ENCODE peak calls at places on chromosome 7, in seven cellular contexts. One of them, this sample, is unnamed.

GRCh38 chr7:137893143-137893742 is 46.5 kb upstream of the DGKI start:
- DNase-seq in fibroblast of lung: no peak
- DNase-seq in fibroblast of the aortic adventitia: no peak
- DNase-seq in heart right ventricle: no peak
- DNase-seq in sigmoid colon: no peak
- DNase-seq in effector memory CD4-positive, alpha-beta T cell: no peak
- DNase-seq in left ventricle myocardium inferior: no peak
- DNase-seq in this sample: no peak

GRCh38 chr7:46932656-46933424 is 649.1 kb downstream of the TNS3 start:
- DNase-seq in fibroblast of lung: peak
- DNase-seq in fibroblast of the aortic adventitia: peak
- DNase-seq in heart right ventricle: peak
- DNase-seq in sigmoid colon: peak
- DNase-seq in effector memory CD4-positive, alpha-beta T cell: no peak
- DNase-seq in left ventricle myocardium inferior: no peak
- DNase-seq in this sample: no peak

GRCh38 chr7:4739528-4739992 is 35.9 kb upstream of the AP5Z1 start:
- DNase-seq in fibroblast of lung: peak
- DNase-seq in fibroblast of the aortic adventitia: peak
- DNase-seq in heart right ventricle: peak
- DNase-seq in sigmoid colon: no peak
- DNase-seq in effector memory CD4-positive, alpha-beta T cell: peak
- DNase-seq in left ventricle myocardium inferior: no peak
- DNase-seq in this sample: peak

GRCh38 chr7:158311791-158312190 is 275.8 kb downstream of the PTPRN2 start:
- DNase-seq in fibroblast of lung: no peak
- DNase-seq in fibroblast of the aortic adventitia: no peak
- DNase-seq in heart right ventricle: no peak
- DNase-seq in sigmoid colon: no peak
- DNase-seq in effector memory CD4-positive, alpha-beta T cell: no peak
- DNase-seq in left ventricle myocardium inferior: no peak
- DNase-seq in this sample: no peak

GRCh38 chr7:114939484-114940097 is 17.7 kb downstream of the MDFIC start:
- DNase-seq in fibroblast of lung: peak
- DNase-seq in fibroblast of the aortic adventitia: no peak
- DNase-seq in heart right ventricle: no peak
- DNase-seq in sigmoid colon: no peak
- DNase-seq in effector memory CD4-positive, alpha-beta T cell: no peak
- DNase-seq in left ventricle myocardium inferior: no peak
- DNase-seq in this sample: no peak

GRCh38 chr7:22728416-22729029 is 1.5 kb downstream of the IL6 start:
- DNase-seq in fibroblast of lung: peak
- DNase-seq in fibroblast of the aortic adventitia: peak
- DNase-seq in heart right ventricle: no peak
- DNase-seq in sigmoid colon: no peak
- DNase-seq in effector memory CD4-positive, alpha-beta T cell: no peak
- DNase-seq in left ventricle myocardium inferior: no peak
- DNase-seq in this sample: peak

GRCh38 chr7:143181349-143181748 is 1.9 kb upstream of the TAS2R39 start:
- DNase-seq in fibroblast of lung: no peak
- DNase-seq in fibroblast of the aortic adventitia: no peak
- DNase-seq in heart right ventricle: no peak
- DNase-seq in sigmoid colon: no peak
- DNase-seq in effector memory CD4-positive, alpha-beta T cell: no peak
- DNase-seq in left ventricle myocardium inferior: no peak
- DNase-seq in this sample: no peak

GRCh38 chr7:35268953-35269352 is 15.1 kb upstream of the TBX20 start:
- DNase-seq in fibroblast of lung: no peak
- DNase-seq in fibroblast of the aortic adventitia: no peak
- DNase-seq in heart right ventricle: no peak
- DNase-seq in sigmoid colon: no peak
- DNase-seq in effector memory CD4-positive, alpha-beta T cell: no peak
- DNase-seq in left ventricle myocardium inferior: no peak
- DNase-seq in this sample: no peak

GRCh38 chr7:108515636-108516035 is 10.3 kb downstream of the PNPLA8 start:
- DNase-seq in fibroblast of lung: no peak
- DNase-seq in fibroblast of the aortic adventitia: no peak
- DNase-seq in heart right ventricle: no peak
- DNase-seq in sigmoid colon: no peak
- DNase-seq in effector memory CD4-positive, alpha-beta T cell: no peak
- DNase-seq in left ventricle myocardium inferior: no peak
- DNase-seq in this sample: no peak

GRCh38 chr7:143408686-143409551 is at the start of gene EPHA1:
- DNase-seq in fibroblast of lung: no peak
- DNase-seq in fibroblast of the aortic adventitia: no peak
- DNase-seq in heart right ventricle: no peak
- DNase-seq in sigmoid colon: no peak
- DNase-seq in effector memory CD4-positive, alpha-beta T cell: peak
- DNase-seq in left ventricle myocardium inferior: no peak
- DNase-seq in this sample: peak

GRCh38 chr7:101816499-101817030 is 861 bp upstream of the CUX1 start:
- DNase-seq in fibroblast of lung: peak
- DNase-seq in fibroblast of the aortic adventitia: no peak
- DNase-seq in heart right ventricle: peak
- DNase-seq in sigmoid colon: peak
- DNase-seq in effector memory CD4-positive, alpha-beta T cell: no peak
- DNase-seq in left ventricle myocardium inferior: peak
- DNase-seq in this sample: no peak

GRCh38 chr7:64890761-64891666 is 12.1 kb upstream of the ZNF273 start:
- DNase-seq in fibroblast of lung: peak
- DNase-seq in fibroblast of the aortic adventitia: peak
- DNase-seq in heart right ventricle: no peak
- DNase-seq in sigmoid colon: no peak
- DNase-seq in effector memory CD4-positive, alpha-beta T cell: no peak
- DNase-seq in left ventricle myocardium inferior: no peak
- DNase-seq in this sample: no peak

GRCh38 chr7:110573862-110574528 is 516.9 kb upstream of the LRRN3 start:
- DNase-seq in fibroblast of lung: peak
- DNase-seq in fibroblast of the aortic adventitia: no peak
- DNase-seq in heart right ventricle: no peak
- DNase-seq in sigmoid colon: no peak
- DNase-seq in effector memory CD4-positive, alpha-beta T cell: no peak
- DNase-seq in left ventricle myocardium inferior: no peak
- DNase-seq in this sample: no peak

GRCh38 chr7:4226166-4226857 is 455.8 kb upstream of the FOXK1 start:
- DNase-seq in fibroblast of lung: no peak
- DNase-seq in fibroblast of the aortic adventitia: no peak
- DNase-seq in heart right ventricle: no peak
- DNase-seq in sigmoid colon: no peak
- DNase-seq in effector memory CD4-positive, alpha-beta T cell: no peak
- DNase-seq in left ventricle myocardium inferior: no peak
- DNase-seq in this sample: no peak

GRCh38 chr7:43300121-43300520 is 187.7 kb downstream of the HECW1 start:
- DNase-seq in fibroblast of lung: no peak
- DNase-seq in fibroblast of the aortic adventitia: no peak
- DNase-seq in heart right ventricle: no peak
- DNase-seq in sigmoid colon: no peak
- DNase-seq in effector memory CD4-positive, alpha-beta T cell: no peak
- DNase-seq in left ventricle myocardium inferior: no peak
- DNase-seq in this sample: no peak

GRCh38 chr7:99679032-99679399 is 780 bp downstream of the CYP3A5 start:
- DNase-seq in fibroblast of lung: peak
- DNase-seq in fibroblast of the aortic adventitia: no peak
- DNase-seq in heart right ventricle: no peak
- DNase-seq in sigmoid colon: no peak
- DNase-seq in effector memory CD4-positive, alpha-beta T cell: no peak
- DNase-seq in left ventricle myocardium inferior: no peak
- DNase-seq in this sample: no peak

GRCh38 chr7:140623995-140624902 is 16.4 kb downstream of the DENND2A start:
- DNase-seq in fibroblast of lung: no peak
- DNase-seq in fibroblast of the aortic adventitia: no peak
- DNase-seq in heart right ventricle: peak
- DNase-seq in sigmoid colon: peak
- DNase-seq in effector memory CD4-positive, alpha-beta T cell: no peak
- DNase-seq in left ventricle myocardium inferior: no peak
- DNase-seq in this sample: no peak

GRCh38 chr7:138864667-138865066 is 66.7 kb upstream of the ATP6V0A4 start:
- DNase-seq in fibroblast of lung: peak
- DNase-seq in fibroblast of the aortic adventitia: peak
- DNase-seq in heart right ventricle: no peak
- DNase-seq in sigmoid colon: no peak
- DNase-seq in effector memory CD4-positive, alpha-beta T cell: no peak
- DNase-seq in left ventricle myocardium inferior: no peak
- DNase-seq in this sample: no peak

GRCh38 chr7:125184801-125185200 is 255.2 kb upstream of the POT1 start:
- DNase-seq in fibroblast of lung: peak
- DNase-seq in fibroblast of the aortic adventitia: no peak
- DNase-seq in heart right ventricle: no peak
- DNase-seq in sigmoid colon: no peak
- DNase-seq in effector memory CD4-positive, alpha-beta T cell: no peak
- DNase-seq in left ventricle myocardium inferior: no peak
- DNase-seq in this sample: no peak

GRCh38 chr7:91352091-91352490 is 87.9 kb downstream of the FZD1 start:
- DNase-seq in fibroblast of lung: no peak
- DNase-seq in fibroblast of the aortic adventitia: no peak
- DNase-seq in heart right ventricle: no peak
- DNase-seq in sigmoid colon: no peak
- DNase-seq in effector memory CD4-positive, alpha-beta T cell: no peak
- DNase-seq in left ventricle myocardium inferior: no peak
- DNase-seq in this sample: no peak

GRCh38 chr7:81447351-81447952 is 322.4 kb downstream of the HGF start:
- DNase-seq in fibroblast of lung: peak
- DNase-seq in fibroblast of the aortic adventitia: peak
- DNase-seq in heart right ventricle: no peak
- DNase-seq in sigmoid colon: no peak
- DNase-seq in effector memory CD4-positive, alpha-beta T cell: no peak
- DNase-seq in left ventricle myocardium inferior: no peak
- DNase-seq in this sample: no peak

GRCh38 chr7:144812379-144813283 is 23.2 kb downstream of the TPK1 start:
- DNase-seq in fibroblast of lung: no peak
- DNase-seq in fibroblast of the aortic adventitia: no peak
- DNase-seq in heart right ventricle: no peak
- DNase-seq in sigmoid colon: no peak
- DNase-seq in effector memory CD4-positive, alpha-beta T cell: no peak
- DNase-seq in left ventricle myocardium inferior: no peak
- DNase-seq in this sample: peak

GRCh38 chr7:3371601-3372000 is 70.5 kb downstream of the SDK1 start:
- DNase-seq in fibroblast of lung: peak
- DNase-seq in fibroblast of the aortic adventitia: no peak
- DNase-seq in heart right ventricle: no peak
- DNase-seq in sigmoid colon: no peak
- DNase-seq in effector memory CD4-positive, alpha-beta T cell: no peak
- DNase-seq in left ventricle myocardium inferior: no peak
- DNase-seq in this sample: no peak

DNA sequence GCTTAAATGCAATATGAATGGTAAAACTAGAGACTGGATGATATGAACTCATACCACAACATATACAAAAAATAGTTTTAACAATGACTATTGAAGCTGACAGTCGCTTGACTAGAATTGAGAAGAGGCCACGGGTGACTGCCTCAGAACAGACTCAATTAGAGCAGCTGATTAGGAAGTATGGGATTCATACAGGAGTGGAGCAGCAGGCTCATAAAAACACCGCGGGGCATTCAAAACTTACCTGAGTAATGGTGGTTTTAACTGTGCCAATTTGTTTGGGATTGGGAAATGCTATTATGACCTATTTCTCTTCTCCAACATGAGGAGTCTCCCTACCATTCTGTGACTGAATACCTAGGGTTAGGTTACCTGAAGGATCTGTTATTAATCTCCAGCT is 2.1 kb downstream of the CADPS2 start:
- DNase-seq in fibroblast of lung: no peak
- DNase-seq in fibroblast of the aortic adventitia: no peak
- DNase-seq in heart right ventricle: no peak
- DNase-seq in sigmoid colon: no peak
- DNase-seq in effector memory CD4-positive, alpha-beta T cell: no peak
- DNase-seq in left ventricle myocardium inferior: no peak
- DNase-seq in this sample: no peak
- H3K4me3 ChIP-seq in fibroblast of lung: no peak
- H3K4me3 ChIP-seq in fibroblast of the aortic adventitia: no peak
- H3K4me3 ChIP-seq in heart right ventricle: peak
- H3K4me3 ChIP-seq in sigmoid colon: no peak
- H3K4me3 ChIP-seq in effector memory CD4-positive, alpha-beta T cell: no peak
- H3K4me3 ChIP-seq in left ventricle myocardium inferior: peak
- H3K4me3 ChIP-seq in this sample: no peak

GRCh38 chr7:106659963-106660861 is 746 bp downstream of the CCDC71L start:
- DNase-seq in fibroblast of lung: peak
- DNase-seq in fibroblast of the aortic adventitia: peak
- DNase-seq in heart right ventricle: peak
- DNase-seq in sigmoid colon: peak
- DNase-seq in effector memory CD4-positive, alpha-beta T cell: peak
- DNase-seq in left ventricle myocardium inferior: peak
- DNase-seq in this sample: peak
- H3K4me3 ChIP-seq in fibroblast of lung: peak
- H3K4me3 ChIP-seq in fibroblast of the aortic adventitia: peak
- H3K4me3 ChIP-seq in heart right ventricle: peak
- H3K4me3 ChIP-seq in sigmoid colon: peak
- H3K4me3 ChIP-seq in effector memory CD4-positive, alpha-beta T cell: peak
- H3K4me3 ChIP-seq in left ventricle myocardium inferior: peak
- H3K4me3 ChIP-seq in this sample: peak

DNA sequence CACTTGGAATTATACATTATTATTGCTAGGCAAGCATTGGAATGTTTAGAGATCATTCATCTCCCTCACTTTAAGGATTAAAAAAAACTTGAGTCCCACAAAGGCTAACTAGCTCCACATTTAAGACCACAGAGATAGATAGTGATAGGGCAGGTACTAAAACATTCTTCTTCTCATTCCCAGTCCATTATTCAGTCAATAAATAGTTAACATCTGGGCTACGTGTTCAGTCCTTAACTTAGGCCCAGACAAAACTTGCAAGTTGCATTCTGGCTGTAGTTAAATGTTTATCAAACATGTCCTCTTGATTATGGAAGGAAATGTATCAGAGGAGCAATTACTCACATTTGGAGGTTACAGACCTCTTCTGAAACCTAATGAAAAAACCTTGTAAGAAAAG is 2.4 kb downstream of the GNG11 start:
- DNase-seq in fibroblast of lung: peak
- DNase-seq in fibroblast of the aortic adventitia: peak
- DNase-seq in heart right ventricle: no peak
- DNase-seq in sigmoid colon: no peak
- DNase-seq in effector memory CD4-positive, alpha-beta T cell: no peak
- DNase-seq in left ventricle myocardium inferior: no peak
- DNase-seq in this sample: no peak
- H3K4me3 ChIP-seq in fibroblast of lung: peak
- H3K4me3 ChIP-seq in fibroblast of the aortic adventitia: peak
- H3K4me3 ChIP-seq in heart right ventricle: peak
- H3K4me3 ChIP-seq in sigmoid colon: peak
- H3K4me3 ChIP-seq in effector memory CD4-positive, alpha-beta T cell: no peak
- H3K4me3 ChIP-seq in left ventricle myocardium inferior: peak
- H3K4me3 ChIP-seq in this sample: no peak

GRCh38 chr7:148706368-148706767 is 7.7 kb downstream of the CUL1 start:
- DNase-seq in fibroblast of lung: no peak
- DNase-seq in fibroblast of the aortic adventitia: no peak
- DNase-seq in heart right ventricle: no peak
- DNase-seq in sigmoid colon: no peak
- DNase-seq in effector memory CD4-positive, alpha-beta T cell: no peak
- DNase-seq in left ventricle myocardium inferior: no peak
- DNase-seq in this sample: no peak

GRCh38 chr7:148708026-148708685 is 9.5 kb downstream of the CUL1 start:
- DNase-seq in fibroblast of lung: no peak
- DNase-seq in fibroblast of the aortic adventitia: no peak
- DNase-seq in heart right ventricle: no peak
- DNase-seq in sigmoid colon: no peak
- DNase-seq in effector memory CD4-positive, alpha-beta T cell: no peak
- DNase-seq in left ventricle myocardium inferior: no peak
- DNase-seq in this sample: no peak

GRCh38 chr7:148712610-148713330 is 14.1 kb downstream of the CUL1 start:
- DNase-seq in fibroblast of lung: peak
- DNase-seq in fibroblast of the aortic adventitia: no peak
- DNase-seq in heart right ventricle: no peak
- DNase-seq in sigmoid colon: no peak
- DNase-seq in effector memory CD4-positive, alpha-beta T cell: no peak
- DNase-seq in left ventricle myocardium inferior: no peak
- DNase-seq in this sample: no peak

GRCh38 chr7:148711191-148712102 is 12.7 kb downstream of the CUL1 start:
- DNase-seq in fibroblast of lung: no peak
- DNase-seq in fibroblast of the aortic adventitia: no peak
- DNase-seq in heart right ventricle: no peak
- DNase-seq in sigmoid colon: no peak
- DNase-seq in effector memory CD4-positive, alpha-beta T cell: no peak
- DNase-seq in left ventricle myocardium inferior: no peak
- DNase-seq in this sample: no peak

GRCh38 chr7:148709019-148709418 is 10.3 kb downstream of the CUL1 start:
- DNase-seq in fibroblast of lung: no peak
- DNase-seq in fibroblast of the aortic adventitia: no peak
- DNase-seq in heart right ventricle: no peak
- DNase-seq in sigmoid colon: no peak
- DNase-seq in effector memory CD4-positive, alpha-beta T cell: no peak
- DNase-seq in left ventricle myocardium inferior: no peak
- DNase-seq in this sample: no peak
- H3K4me3 ChIP-seq in fibroblast of lung: no peak
- H3K4me3 ChIP-seq in fibroblast of the aortic adventitia: no peak
- H3K4me3 ChIP-seq in heart right ventricle: no peak
- H3K4me3 ChIP-seq in sigmoid colon: no peak
- H3K4me3 ChIP-seq in effector memory CD4-positive, alpha-beta T cell: no peak
- H3K4me3 ChIP-seq in left ventricle myocardium inferior: no peak
- H3K4me3 ChIP-seq in this sample: no peak